ENCODE peak calls at places on chromosome 19, in four cellular contexts. V, X, W and E are unnamed samples.

GRCh38 chr19:11165486-11166030 is 10.0 kb upstream of the SPC24 start:
- DNase-seq in W (peak; percentile 72), X (no peak), V (no peak), E (no peak)

GRCh38 chr19:4448147-4448985 is 9.2 kb downstream of the UBXN6 start:
- DNase-seq in V (no peak), X (no peak), W (no peak), E (no peak)

GRCh38 chr19:29690842-29691241 is 24.2 kb downstream of the C19orf12 start:
- DNase-seq in W (no peak), V (peak; percentile 74), X (peak; percentile 85), E (peak; percentile 79)

GRCh38 chr19:10817291-10818038 is 18.5 kb downstream of the TMED1 start:
- DNase-seq in W (peak; percentile 90), V (no peak), X (no peak), E (peak; percentile 46)

GRCh38 chr19:15173746-15174404 is 26.9 kb downstream of the NOTCH3 start:
- DNase-seq in V (no peak), W (no peak), X (peak; percentile 52), E (no peak)

GRCh38 chr19:6056801-6057650 is 53.3 kb downstream of the RFX2 start:
- DNase-seq in V (peak; percentile 39), X (peak; percentile 88), W (peak; percentile 94), E (peak; percentile 48)

GRCh38 chr19:34269968-34270621 is 15.7 kb downstream of the GARRE1 start:
- DNase-seq in V (peak; percentile 55), X (peak; percentile 98), W (peak; percentile 68), E (peak; percentile 73)

GRCh38 chr19:14459703-14460102 is 15.5 kb downstream of the PTGER1 start:
- DNase-seq in V (no peak), X (no peak), W (no peak), E (no peak)

GRCh38 chr19:8001995-8002849 is 3.2 kb downstream of the ELAVL1 start:
- DNase-seq in V (peak; percentile 95), X (peak; percentile 96), W (peak; percentile 88), E (peak; percentile 99)

GRCh38 chr19:19349365-19349764 is 28.7 kb downstream of the MAU2 start:
- DNase-seq in V (no peak), W (no peak), X (no peak), E (no peak)

GRCh38 chr19:49551531-49551930 is 23.7 kb downstream of the RCN3 start:
- DNase-seq in W (no peak), X (no peak), V (no peak), E (no peak)

GRCh38 chr19:57280913-57281425 is 684 bp downstream of the ZNF460 start:
- DNase-seq in W (no peak), V (no peak), X (no peak), E (no peak)

GRCh38 chr19:41945135-41945766 is 13.9 kb downstream of the RABAC1 start:
- DNase-seq in W (no peak), V (no peak), X (no peak), E (no peak)

GRCh38 chr19:18208098-18208951 is 4.5 kb upstream of the RAB3A start:
- DNase-seq in W (peak; percentile 84), X (no peak), V (peak; percentile 72), E (peak; percentile 87)

GRCh38 chr19:33171916-33172359 is 22.2 kb upstream of the LRP3 start:
- DNase-seq in W (no peak), V (no peak), X (no peak), E (peak; percentile 13)

GRCh38 chr19:40424637-40425449 is 949 bp downstream of the SERTAD1 start:
- DNase-seq in V (peak; percentile 48), X (peak; percentile 67), W (no peak), E (peak; percentile 70)

GRCh38 chr19:6577410-6578125 is 13.4 kb downstream of the CD70 start:
- DNase-seq in V (peak; percentile 48), W (no peak), X (no peak), E (no peak)

GRCh38 chr19:4120531-4120930 is 3.4 kb downstream of the MAP2K2 start:
- DNase-seq in X (no peak), V (no peak), W (no peak), E (no peak)

GRCh38 chr19:16850133-16850532 is 20.9 kb downstream of the SIN3B start:
- DNase-seq in X (no peak), V (no peak), W (no peak), E (no peak)

GRCh38 chr19:40274585-40275544 is 10.3 kb downstream of the AKT2 start:
- DNase-seq in W (peak; percentile 51), V (no peak), X (no peak), E (no peak)

GRCh38 chr19:19259741-19260140 is 13.4 kb downstream of the TM6SF2 start:
- DNase-seq in W (no peak), X (peak; percentile 84), V (peak; percentile 89), E (peak; percentile 88)

GRCh38 chr19:33644284-33644836 is 22.6 kb downstream of the CHST8 start:
- DNase-seq in W (no peak), V (no peak), X (no peak), E (no peak)

GRCh38 chr19:14519860-14520407 is 1.7 kb upstream of the DNAJB1 start:
- DNase-seq in W (no peak), X (no peak), V (no peak), E (no peak)

GRCh38 chr19:52191951-52192350 is 2.1 kb downstream of the PPP2R1A start:
- DNase-seq in X (no peak), V (no peak), W (no peak), E (no peak)

DNA sequence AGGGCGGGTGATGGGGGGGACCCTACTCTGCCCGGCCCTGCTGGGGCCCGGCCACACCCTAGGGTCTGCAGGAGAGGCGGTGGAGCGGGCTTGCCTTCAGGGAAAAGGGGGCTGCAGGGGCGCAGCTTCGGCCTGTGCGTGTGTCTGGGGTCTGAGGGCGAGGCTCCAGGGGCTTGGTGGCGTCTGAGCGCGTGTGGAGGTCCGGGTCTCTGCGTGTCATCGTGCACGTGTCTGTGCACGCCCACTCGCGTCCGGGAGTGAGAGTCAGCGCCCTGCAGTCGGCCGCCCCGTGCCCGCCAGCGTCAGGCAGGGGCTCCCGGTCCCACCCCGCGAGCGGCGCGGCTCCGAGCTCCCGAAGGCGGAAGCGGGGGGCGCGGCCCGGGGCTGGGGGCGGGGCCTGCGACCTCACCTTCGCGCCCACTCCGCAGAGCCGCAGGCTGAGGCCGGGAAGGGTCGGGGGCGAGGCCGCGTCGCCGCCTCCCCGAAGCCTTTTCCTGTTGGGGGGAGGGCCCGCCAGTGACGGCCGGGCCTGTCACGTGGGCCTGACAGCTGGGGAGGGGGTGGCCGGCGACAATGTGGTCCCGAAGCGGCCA is at the start of gene ARHGAP45:
- DNase-seq in X (peak; percentile 53), W (no peak), V (no peak), E (peak; percentile 78)
- H3K4me1 ChIP-seq in X (peaks cover 4% of the 10 kb centered on the region), W (peaks cover 50% of the 10 kb centered on the region), V (peaks cover 5% of the 10 kb centered on the region), E (peaks cover 5% of the 10 kb centered on the region)

GRCh38 chr19:39253374-39254149 is 4.9 kb upstream of the IFNL4 start:
- DNase-seq in V (no peak), X (no peak), W (no peak), E (no peak)

GRCh38 chr19:39251081-39251480 is 2.4 kb upstream of the IFNL4 start:
- DNase-seq in X (peak; percentile 9), V (no peak), W (no peak), E (no peak)

GRCh38 chr19:39248806-39249205 is at the start of gene IFNL4:
- DNase-seq in X (no peak), V (no peak), W (no peak), E (no peak)

GRCh38 chr19:39254539-39255345 is 6.1 kb upstream of the IFNL4 start:
- DNase-seq in X (no peak), W (no peak), V (no peak), E (no peak)

GRCh38 chr19:39252458-39252857 is 3.8 kb upstream of the IFNL4 start:
- DNase-seq in V (no peak), W (no peak), X (peak; percentile 17), E (no peak)
- H3K27ac ChIP-seq in V (no peak overlapping the region), W (no peak overlapping the region), X (no peak overlapping the region), E (no peak overlapping the region)

GRCh38 chr19:13005861-13006370 is 10.6 kb downstream of the NFIX start:
- DNase-seq in X (no peak), W (no peak), V (no peak), E (no peak)

GRCh38 chr19:13002970-13003540 is 7.8 kb downstream of the NFIX start:
- DNase-seq in X (no peak), V (no peak), W (peak; percentile 68), E (no peak)

GRCh38 chr19:13005253-13005652 is 10.0 kb downstream of the NFIX start:
- DNase-seq in W (no peak), X (no peak), V (no peak), E (no peak)

GRCh38 chr19:13002389-13002898 is 7.2 kb downstream of the NFIX start:
- DNase-seq in V (no peak), W (peak; percentile 93), X (no peak), E (no peak)

GRCh38 chr19:13004273-13004672 is 9.0 kb downstream of the NFIX start:
- DNase-seq in V (no peak), W (no peak), X (no peak), E (no peak)
- H3K4me1 ChIP-seq in V (no peaks in the 10 kb centered on the region), W (peaks cover 97% of the 10 kb centered on the region), X (no peaks in the 10 kb centered on the region), E (no peaks in the 10 kb centered on the region)

GRCh38 chr19:45780448-45781281 is 1.6 kb downstream of the DMPK start:
- DNase-seq in X (no peak), W (peak; percentile 71), V (no peak), E (no peak)
- H3K27ac ChIP-seq in X (no peak overlapping the region), W (peak overlapping the region; percentile 96), V (no peak overlapping the region), E (no peak overlapping the region)

DNA sequence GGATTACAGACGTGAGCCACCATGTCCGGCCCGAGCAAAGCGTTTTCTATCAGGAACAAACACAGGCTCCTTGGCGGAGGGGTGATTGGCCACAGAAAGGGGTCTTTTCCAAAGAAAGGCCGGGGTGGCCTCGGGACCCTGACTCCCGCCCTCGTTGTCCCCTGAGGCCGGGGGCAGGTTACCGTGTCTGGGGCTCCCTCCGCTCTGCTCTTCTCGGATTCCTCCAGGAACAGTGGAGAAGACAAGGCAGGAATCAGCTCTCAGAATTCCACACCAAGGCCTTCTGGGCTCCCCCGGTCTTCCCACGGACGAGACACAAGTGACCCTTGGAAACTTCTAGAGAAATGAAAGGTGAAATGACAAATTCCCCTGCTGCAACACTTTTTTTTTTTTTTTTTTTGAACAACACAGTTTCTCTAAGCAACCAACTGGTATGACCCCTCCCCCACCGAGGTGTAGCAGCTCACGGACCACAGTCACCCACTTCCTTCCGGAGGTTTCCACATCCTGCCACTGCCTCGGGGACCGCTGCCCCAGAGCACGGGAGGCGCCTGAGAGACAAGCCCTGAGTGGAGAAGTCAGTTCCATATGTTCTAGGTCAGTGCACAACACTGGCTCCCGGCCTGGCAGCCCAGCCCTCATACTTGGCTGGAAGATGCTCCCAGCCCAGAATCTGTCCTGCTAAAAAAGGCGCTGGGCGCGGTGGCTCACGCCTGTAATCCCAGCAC is 11.0 kb downstream of the MOB3A start:
- DNase-seq in X (no peak), W (peak; percentile 81), V (no peak), E (no peak)
- H3K4me1 ChIP-seq in X (peaks cover 2% of the 10 kb centered on the region), W (peaks cover 85% of the 10 kb centered on the region), V (no peaks in the 10 kb centered on the region), E (no peaks in the 10 kb centered on the region)

DNA sequence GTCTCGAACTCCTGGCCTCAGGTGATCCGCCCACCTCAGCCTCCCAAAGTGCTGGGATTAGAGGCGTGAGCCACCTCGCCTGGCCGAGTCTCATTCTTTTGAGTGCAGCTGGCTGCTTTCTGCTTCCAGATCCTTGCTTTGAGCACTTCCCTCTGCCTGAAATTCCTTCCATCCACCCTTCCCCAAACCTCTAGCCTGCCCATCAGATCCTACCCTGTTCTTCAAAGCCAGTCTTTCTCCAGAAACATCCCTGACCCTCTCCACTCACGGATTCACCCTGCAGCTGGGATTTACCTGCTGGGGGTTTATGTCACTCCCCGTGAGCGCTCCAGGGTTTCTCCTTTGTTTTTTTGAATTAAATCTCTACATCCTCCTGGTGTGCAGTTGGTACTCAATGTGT is 13.1 kb upstream of the NPAS1 start:
- DNase-seq in W (no peak), X (no peak), V (no peak), E (peak; percentile 43)
- H3K27ac ChIP-seq in W (no peak overlapping the region), X (no peak overlapping the region), V (no peak overlapping the region), E (no peak overlapping the region)